ENCODE peak calls at places on chromosomes 12 and 14, in eight cellular contexts. One of them, this sample, is unnamed.

GRCh38 chr14:49975286-49975685 is 82.4 kb downstream of the ARF6 start:
- DNase-seq in AG09319: peak
- DNase-seq in endodermal cell: no peak
- DNase-seq in upper lobe of right lung: no peak
- DNase-seq in LNCaP clone FGC: no peak
- DNase-seq in AG09309: peak
- DNase-seq in epithelial cell of esophagus: peak
- DNase-seq in neural crest cell: no peak
- DNase-seq in this sample: no peak

GRCh38 chr12:106329231-106329985 is 26.9 kb downstream of the TCP11L2 start:
- DNase-seq in AG09319: no peak
- DNase-seq in endodermal cell: peak
- DNase-seq in upper lobe of right lung: no peak
- DNase-seq in LNCaP clone FGC: no peak
- DNase-seq in AG09309: no peak
- DNase-seq in epithelial cell of esophagus: no peak
- DNase-seq in neural crest cell: no peak
- DNase-seq in this sample: no peak

GRCh38 chr14:50619569-50620141 is 48.5 kb downstream of the SAV1 start:
- DNase-seq in AG09319: no peak
- DNase-seq in endodermal cell: no peak
- DNase-seq in upper lobe of right lung: no peak
- DNase-seq in LNCaP clone FGC: peak
- DNase-seq in AG09309: peak
- DNase-seq in epithelial cell of esophagus: peak
- DNase-seq in neural crest cell: no peak
- DNase-seq in this sample: no peak

GRCh38 chr12:81259360-81259759 is 181.5 kb downstream of the ACSS3 start:
- DNase-seq in AG09319: no peak
- DNase-seq in endodermal cell: no peak
- DNase-seq in upper lobe of right lung: no peak
- DNase-seq in LNCaP clone FGC: no peak
- DNase-seq in AG09309: no peak
- DNase-seq in epithelial cell of esophagus: no peak
- DNase-seq in neural crest cell: no peak
- DNase-seq in this sample: no peak

GRCh38 chr14:24605435-24606190 is 3.9 kb downstream of the GZMH start:
- DNase-seq in AG09319: no peak
- DNase-seq in endodermal cell: peak
- DNase-seq in upper lobe of right lung: no peak
- DNase-seq in LNCaP clone FGC: no peak
- DNase-seq in AG09309: no peak
- DNase-seq in epithelial cell of esophagus: peak
- DNase-seq in neural crest cell: peak
- DNase-seq in this sample: peak

GRCh38 chr14:91185721-91186120 is 58.8 kb downstream of the GPR68 start:
- DNase-seq in AG09319: no peak
- DNase-seq in endodermal cell: no peak
- DNase-seq in upper lobe of right lung: no peak
- DNase-seq in LNCaP clone FGC: no peak
- DNase-seq in AG09309: peak
- DNase-seq in epithelial cell of esophagus: no peak
- DNase-seq in neural crest cell: no peak
- DNase-seq in this sample: no peak

GRCh38 chr14:88668448-88669116 is 105.7 kb downstream of the ZC3H14 start:
- DNase-seq in AG09319: no peak
- DNase-seq in endodermal cell: no peak
- DNase-seq in upper lobe of right lung: no peak
- DNase-seq in LNCaP clone FGC: no peak
- DNase-seq in AG09309: no peak
- DNase-seq in epithelial cell of esophagus: no peak
- DNase-seq in neural crest cell: no peak
- DNase-seq in this sample: no peak

GRCh38 chr12:117867348-117867747 is 101.4 kb downstream of the KSR2 start:
- DNase-seq in AG09319: no peak
- DNase-seq in endodermal cell: no peak
- DNase-seq in upper lobe of right lung: no peak
- DNase-seq in LNCaP clone FGC: no peak
- DNase-seq in AG09309: no peak
- DNase-seq in epithelial cell of esophagus: no peak
- DNase-seq in neural crest cell: no peak
- DNase-seq in this sample: no peak

GRCh38 chr14:71588028-71588427 is 344.2 kb upstream of the RGS6 start:
- DNase-seq in AG09319: no peak
- DNase-seq in endodermal cell: no peak
- DNase-seq in upper lobe of right lung: no peak
- DNase-seq in LNCaP clone FGC: no peak
- DNase-seq in AG09309: peak
- DNase-seq in epithelial cell of esophagus: peak
- DNase-seq in neural crest cell: no peak
- DNase-seq in this sample: no peak

GRCh38 chr14:87283547-87283946 is 709.4 kb downstream of the GALC start:
- DNase-seq in AG09319: no peak
- DNase-seq in endodermal cell: no peak
- DNase-seq in upper lobe of right lung: no peak
- DNase-seq in LNCaP clone FGC: no peak
- DNase-seq in AG09309: no peak
- DNase-seq in epithelial cell of esophagus: no peak
- DNase-seq in neural crest cell: no peak
- DNase-seq in this sample: no peak

GRCh38 chr14:73567951-73568885 is 795 bp upstream of the ACOT2 start:
- DNase-seq in AG09319: no peak
- DNase-seq in endodermal cell: no peak
- DNase-seq in upper lobe of right lung: no peak
- DNase-seq in LNCaP clone FGC: no peak
- DNase-seq in AG09309: no peak
- DNase-seq in epithelial cell of esophagus: peak
- DNase-seq in neural crest cell: no peak
- DNase-seq in this sample: no peak

GRCh38 chr14:97162621-97163020 is 365.4 kb downstream of the VRK1 start:
- DNase-seq in AG09319: no peak
- DNase-seq in endodermal cell: no peak
- DNase-seq in upper lobe of right lung: no peak
- DNase-seq in LNCaP clone FGC: no peak
- DNase-seq in AG09309: no peak
- DNase-seq in epithelial cell of esophagus: no peak
- DNase-seq in neural crest cell: no peak
- DNase-seq in this sample: no peak

GRCh38 chr14:97158102-97158501 is 360.9 kb downstream of the VRK1 start:
- DNase-seq in AG09319: no peak
- DNase-seq in endodermal cell: no peak
- DNase-seq in upper lobe of right lung: no peak
- DNase-seq in LNCaP clone FGC: no peak
- DNase-seq in AG09309: no peak
- DNase-seq in epithelial cell of esophagus: no peak
- DNase-seq in neural crest cell: no peak
- DNase-seq in this sample: no peak

GRCh38 chr14:97166497-97166896 is 369.3 kb downstream of the VRK1 start:
- DNase-seq in AG09319: no peak
- DNase-seq in endodermal cell: no peak
- DNase-seq in upper lobe of right lung: no peak
- DNase-seq in LNCaP clone FGC: no peak
- DNase-seq in AG09309: no peak
- DNase-seq in epithelial cell of esophagus: no peak
- DNase-seq in neural crest cell: no peak
- DNase-seq in this sample: no peak

GRCh38 chr14:97159124-97159523 is 361.9 kb downstream of the VRK1 start:
- DNase-seq in AG09319: no peak
- DNase-seq in endodermal cell: no peak
- DNase-seq in upper lobe of right lung: no peak
- DNase-seq in LNCaP clone FGC: no peak
- DNase-seq in AG09309: no peak
- DNase-seq in epithelial cell of esophagus: no peak
- DNase-seq in neural crest cell: no peak
- DNase-seq in this sample: no peak

DNA sequence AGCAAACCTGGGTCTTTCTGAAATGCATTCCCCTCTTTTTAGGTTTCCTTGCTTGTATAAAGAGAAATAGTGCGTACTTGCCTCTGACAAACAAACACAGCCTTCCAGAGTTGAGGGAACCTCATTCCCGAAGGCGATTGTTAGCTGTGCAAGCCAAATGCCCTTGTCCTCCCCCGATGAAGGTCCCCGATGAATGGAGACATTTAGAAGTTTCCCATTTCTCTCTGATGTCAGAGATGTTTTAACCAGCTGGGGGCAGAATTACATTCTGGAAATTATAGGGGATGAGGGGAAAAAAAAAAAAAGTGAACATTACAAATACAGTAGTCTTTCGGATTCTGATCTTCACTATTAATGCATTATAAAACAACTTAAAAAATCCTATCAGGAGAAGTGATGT is 366.8 kb downstream of the VRK1 start:
- DNase-seq in AG09319: no peak
- DNase-seq in endodermal cell: no peak
- DNase-seq in upper lobe of right lung: no peak
- DNase-seq in LNCaP clone FGC: no peak
- DNase-seq in AG09309: no peak
- DNase-seq in epithelial cell of esophagus: no peak
- DNase-seq in neural crest cell: no peak
- DNase-seq in this sample: no peak
- TF ChIP-seq CTCF in AG09319: no peak
- TF ChIP-seq CTCF in endodermal cell: no peak
- TF ChIP-seq CTCF in upper lobe of right lung: no peak
- TF ChIP-seq CTCF in LNCaP clone FGC: no peak
- TF ChIP-seq CTCF in AG09309: no peak
- TF ChIP-seq CTCF in epithelial cell of esophagus: no peak
- TF ChIP-seq CTCF in neural crest cell: no peak
- TF ChIP-seq CTCF in this sample: no peak

DNA sequence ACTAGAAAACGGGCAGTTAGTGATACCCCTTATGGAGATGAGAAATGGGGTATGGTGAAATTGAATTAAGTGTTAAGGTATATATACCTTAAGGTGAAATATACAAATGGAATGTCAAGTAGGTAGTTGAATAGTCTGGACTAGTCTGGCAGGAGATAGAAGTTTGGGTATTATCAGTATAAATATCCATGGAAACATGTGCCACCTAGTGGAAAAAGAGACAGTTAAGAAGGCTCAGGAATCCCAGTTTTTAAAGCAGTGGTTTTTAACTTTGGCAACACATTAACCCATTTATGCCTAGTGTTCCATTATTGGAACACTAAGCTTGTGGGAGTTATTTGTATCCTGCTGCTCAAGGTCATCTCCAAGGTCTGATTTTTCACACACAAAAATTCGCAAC is 38.6 kb upstream of the TPH2 start:
- DNase-seq in AG09319: no peak
- DNase-seq in endodermal cell: no peak
- DNase-seq in upper lobe of right lung: no peak
- DNase-seq in LNCaP clone FGC: no peak
- DNase-seq in AG09309: no peak
- DNase-seq in epithelial cell of esophagus: peak
- DNase-seq in neural crest cell: no peak
- DNase-seq in this sample: no peak
- TF ChIP-seq CTCF in AG09319: peak
- TF ChIP-seq CTCF in endodermal cell: peak
- TF ChIP-seq CTCF in upper lobe of right lung: no peak
- TF ChIP-seq CTCF in LNCaP clone FGC: peak
- TF ChIP-seq CTCF in AG09309: peak
- TF ChIP-seq CTCF in epithelial cell of esophagus: peak
- TF ChIP-seq CTCF in neural crest cell: peak
- TF ChIP-seq CTCF in this sample: no peak

DNA sequence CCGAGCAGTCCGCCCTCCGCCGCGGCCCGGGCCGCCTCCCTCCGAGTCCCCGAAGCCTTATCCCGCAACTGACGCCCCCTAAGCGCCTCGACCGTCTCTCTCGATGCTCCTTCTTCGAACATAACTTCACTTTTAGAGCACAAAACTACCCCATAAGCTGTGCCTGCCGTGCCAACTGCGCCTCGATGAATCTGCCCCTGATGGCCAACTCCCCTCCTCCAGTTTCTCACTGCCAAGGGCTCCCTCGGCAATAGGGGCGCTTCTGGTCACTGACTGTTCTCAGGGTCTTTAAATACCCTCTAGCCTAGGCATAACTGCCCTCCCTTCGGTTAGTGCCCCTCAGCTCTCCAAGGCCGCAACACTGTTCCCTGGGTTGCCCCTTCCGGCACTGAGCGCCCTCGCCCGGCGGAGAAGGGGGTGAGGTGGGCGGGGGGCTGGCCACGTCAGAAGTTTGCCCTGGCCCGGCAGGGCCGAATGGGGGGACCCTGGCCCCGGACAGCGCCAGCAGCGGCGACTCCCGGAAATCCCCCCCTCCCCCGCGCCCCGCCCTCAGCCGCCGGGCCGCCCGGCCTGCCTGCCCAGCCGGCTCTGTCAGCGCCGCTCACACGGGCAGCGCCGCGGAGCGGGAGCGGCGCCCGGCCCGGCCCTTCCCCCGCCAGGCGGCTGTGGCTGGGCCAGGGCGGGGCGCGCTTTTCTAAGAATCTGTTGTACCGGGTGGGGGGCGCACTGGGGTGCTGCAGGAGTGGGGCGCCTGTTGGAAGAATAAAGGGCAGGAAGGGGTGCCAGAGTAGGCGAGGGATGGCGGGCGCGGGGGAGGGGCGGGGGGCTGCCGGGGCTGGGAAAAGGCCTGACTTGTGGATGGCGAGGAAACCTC is 10.6 kb downstream of the RARG start:
- DNase-seq in AG09319: no peak
- DNase-seq in endodermal cell: peak
- DNase-seq in upper lobe of right lung: peak
- DNase-seq in LNCaP clone FGC: no peak
- DNase-seq in AG09309: no peak
- DNase-seq in epithelial cell of esophagus: peak
- DNase-seq in neural crest cell: peak
- DNase-seq in this sample: peak
- TF ChIP-seq CTCF in AG09319: peak
- TF ChIP-seq CTCF in endodermal cell: peak
- TF ChIP-seq CTCF in upper lobe of right lung: no peak
- TF ChIP-seq CTCF in LNCaP clone FGC: peak
- TF ChIP-seq CTCF in AG09309: peak
- TF ChIP-seq CTCF in epithelial cell of esophagus: peak
- TF ChIP-seq CTCF in neural crest cell: peak
- TF ChIP-seq CTCF in this sample: peak

GRCh38 chr12:122950276-122950675 is 16.0 kb downstream of the ABCB9 start:
- DNase-seq in AG09319: no peak
- DNase-seq in endodermal cell: no peak
- DNase-seq in upper lobe of right lung: no peak
- DNase-seq in LNCaP clone FGC: no peak
- DNase-seq in AG09309: no peak
- DNase-seq in epithelial cell of esophagus: no peak
- DNase-seq in neural crest cell: no peak
- DNase-seq in this sample: no peak

GRCh38 chr12:122949816-122950215 is 16.4 kb downstream of the ABCB9 start:
- DNase-seq in AG09319: no peak
- DNase-seq in endodermal cell: no peak
- DNase-seq in upper lobe of right lung: no peak
- DNase-seq in LNCaP clone FGC: no peak
- DNase-seq in AG09309: no peak
- DNase-seq in epithelial cell of esophagus: no peak
- DNase-seq in neural crest cell: no peak
- DNase-seq in this sample: no peak

GRCh38 chr12:122948605-122949004 is 17.7 kb downstream of the ABCB9 start:
- DNase-seq in AG09319: no peak
- DNase-seq in endodermal cell: no peak
- DNase-seq in upper lobe of right lung: no peak
- DNase-seq in LNCaP clone FGC: no peak
- DNase-seq in AG09309: no peak
- DNase-seq in epithelial cell of esophagus: no peak
- DNase-seq in neural crest cell: no peak
- DNase-seq in this sample: no peak

GRCh38 chr12:122951406-122951805 is 14.9 kb downstream of the ABCB9 start:
- DNase-seq in AG09319: no peak
- DNase-seq in endodermal cell: no peak
- DNase-seq in upper lobe of right lung: no peak
- DNase-seq in LNCaP clone FGC: no peak
- DNase-seq in AG09309: no peak
- DNase-seq in epithelial cell of esophagus: peak
- DNase-seq in neural crest cell: no peak
- DNase-seq in this sample: peak

GRCh38 chr12:122949405-122949804 is 16.9 kb downstream of the ABCB9 start:
- DNase-seq in AG09319: no peak
- DNase-seq in endodermal cell: no peak
- DNase-seq in upper lobe of right lung: no peak
- DNase-seq in LNCaP clone FGC: no peak
- DNase-seq in AG09309: no peak
- DNase-seq in epithelial cell of esophagus: no peak
- DNase-seq in neural crest cell: no peak
- DNase-seq in this sample: no peak
- TF ChIP-seq CTCF in AG09319: no peak
- TF ChIP-seq CTCF in endodermal cell: no peak
- TF ChIP-seq CTCF in upper lobe of right lung: no peak
- TF ChIP-seq CTCF in LNCaP clone FGC: no peak
- TF ChIP-seq CTCF in AG09309: no peak
- TF ChIP-seq CTCF in epithelial cell of esophagus: no peak
- TF ChIP-seq CTCF in neural crest cell: no peak
- TF ChIP-seq CTCF in this sample: no peak